ENCODE peak calls at places on chromosomes 4 and X, in four cellular contexts. B, S, D and V are unnamed samples. For H3K9me1, the result is how much of the 10 kb centered on the place peaks cover.

GRCh38 chrX:9189286-9189685 is 155.4 kb upstream of the FAM9B start:
- DNase-seq in B (no peak), S (no peak), D (no peak), V (no peak)

GRCh38 chr4:10031663-10032590 is 10.6 kb upstream of the SLC2A9 start:
- DNase-seq in B (no peak), S (no peak), D (no peak), V (no peak)

GRCh38 chrX:66602381-66602938 is 36.4 kb downstream of the EDA2R start:
- DNase-seq in B (no peak), S (no peak), D (no peak), V (no peak)

GRCh38 chr4:41319553-41319952 is 62.8 kb downstream of the UCHL1 start:
- DNase-seq in B (no peak), S (no peak), D (no peak), V (no peak)

GRCh38 chr4:83677656-83678055 is 141.7 kb downstream of the GPAT3 start:
- DNase-seq in B (no peak), S (no peak), D (no peak), V (no peak)

GRCh38 chrX:104370089-104370488 is 115.4 kb upstream of the ESX1 start:
- DNase-seq in B (no peak), S (no peak), D (peak), V (peak)

GRCh38 chr4:36208884-36209473 is 35.3 kb downstream of the ARAP2 start:
- DNase-seq in B (no peak), S (no peak), D (no peak), V (no peak)

GRCh38 chr4:155787113-155787710 is 28.4 kb downstream of the GUCY1B1 start:
- DNase-seq in B (peak), S (peak), D (no peak), V (no peak)

GRCh38 chrX:13659057-13659456 is 6.1 kb downstream of the TCEANC start:
- DNase-seq in B (peak), S (no peak), D (no peak), V (no peak)

GRCh38 chr4:7032591-7032990 is 10.6 kb upstream of the TADA2B start:
- DNase-seq in B (no peak), S (no peak), D (no peak), V (no peak)

GRCh38 chr4:108830509-108831244 is 67.8 kb upstream of the ETNPPL start:
- DNase-seq in B (peak), S (no peak), D (no peak), V (no peak)

GRCh38 chrX:7146703-7147430 is 645 bp upstream of the STS start:
- DNase-seq in B (no peak), S (no peak), D (peak), V (no peak)

GRCh38 chrX:154378059-154378798 is 866 bp upstream of the EMD start:
- DNase-seq in B (peak), S (peak), D (peak), V (no peak)

GRCh38 chr4:42271096-42271495 is 118.6 kb upstream of the BEND4 start:
- DNase-seq in B (no peak), S (no peak), D (no peak), V (no peak)

GRCh38 chr4:137819964-137820383 is 287.7 kb upstream of the PCDH18 start:
- DNase-seq in B (peak), S (peak), D (no peak), V (peak)

GRCh38 chr4:82268050-82268825 is 105.6 kb downstream of the HNRNPD start:
- DNase-seq in B (peak), S (peak), D (peak), V (peak)

GRCh38 chrX:13001097-13001496 is 26.2 kb downstream of the TMSB4X start:
- DNase-seq in B (no peak), S (no peak), D (no peak), V (no peak)

GRCh38 chrX:135973548-135974278 is at the start of gene MMGT1:
- DNase-seq in B (peak), S (peak), D (peak), V (peak)
- H3K27ac ChIP-seq in B (peak), S (peak), D (peak), V (peak)

DNA sequence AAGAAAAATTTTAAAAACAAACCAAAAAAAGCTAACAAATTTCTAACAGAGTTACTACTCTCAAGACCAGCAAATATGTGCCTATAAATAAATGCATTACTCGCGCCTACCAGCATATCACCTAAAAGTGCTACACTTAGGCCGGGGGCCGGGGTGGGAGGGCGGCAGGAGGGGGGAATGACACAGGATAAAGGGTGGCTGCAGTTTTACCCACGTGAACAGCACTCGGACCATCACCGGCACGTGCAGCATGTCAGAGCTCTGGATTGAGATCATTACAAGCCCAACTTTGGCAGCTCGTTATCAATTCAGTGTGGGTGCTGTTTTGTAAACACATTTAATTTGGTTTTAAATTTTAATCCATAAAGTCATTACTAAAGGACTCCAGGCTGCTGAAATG is 176.0 kb upstream of the NOCT start:
- DNase-seq in B (no peak), S (no peak), D (no peak), V (no peak)
- H3K9me1 ChIP-seq in B (under half), S (under half), D (under half), V (under half)

GRCh38 chr4:133149932-133150642 is 993 bp downstream of the PCDH10 start:
- DNase-seq in B (no peak), S (peak), D (no peak), V (no peak)

GRCh38 chr4:133151681-133152329 is 2.7 kb downstream of the PCDH10 start:
- DNase-seq in B (no peak), S (peak), D (no peak), V (no peak)

GRCh38 chr4:133151301-133151680 is 2.2 kb downstream of the PCDH10 start:
- DNase-seq in B (no peak), S (peak), D (no peak), V (no peak)

GRCh38 chr4:133149364-133149695 is 236 bp downstream of the PCDH10 start:
- DNase-seq in B (no peak), S (no peak), D (no peak), V (no peak)

GRCh38 chr4:133150643-133151300 is 1.7 kb downstream of the PCDH10 start:
- DNase-seq in B (no peak), S (peak), D (no peak), V (no peak)
- H3K27ac ChIP-seq in B (no peak), S (peak), D (no peak), V (no peak)

DNA sequence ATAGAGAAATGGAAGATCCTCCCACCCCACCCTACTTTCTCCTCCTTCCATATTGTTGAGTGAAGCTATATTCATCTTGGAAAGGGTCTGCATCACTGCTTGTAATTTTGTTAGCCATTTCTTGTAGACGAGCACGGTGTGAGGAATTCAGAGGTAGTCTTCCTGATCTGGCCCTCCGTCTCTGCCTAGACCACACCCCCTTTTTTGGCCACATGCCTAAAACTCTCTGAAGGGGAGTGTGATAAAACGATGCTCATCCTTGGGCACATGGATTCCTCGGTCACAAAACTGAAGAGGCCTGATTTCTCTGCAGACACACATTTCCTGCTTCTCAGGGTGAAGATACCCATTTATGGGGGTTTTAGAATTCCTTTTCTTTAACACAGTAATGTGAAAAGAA is 182.8 kb downstream of the LARP7 start:
- DNase-seq in B (no peak), S (no peak), D (no peak), V (no peak)
- H3K9me1 ChIP-seq in B (under half), S (under half), D (under half), V (under half)

DNA sequence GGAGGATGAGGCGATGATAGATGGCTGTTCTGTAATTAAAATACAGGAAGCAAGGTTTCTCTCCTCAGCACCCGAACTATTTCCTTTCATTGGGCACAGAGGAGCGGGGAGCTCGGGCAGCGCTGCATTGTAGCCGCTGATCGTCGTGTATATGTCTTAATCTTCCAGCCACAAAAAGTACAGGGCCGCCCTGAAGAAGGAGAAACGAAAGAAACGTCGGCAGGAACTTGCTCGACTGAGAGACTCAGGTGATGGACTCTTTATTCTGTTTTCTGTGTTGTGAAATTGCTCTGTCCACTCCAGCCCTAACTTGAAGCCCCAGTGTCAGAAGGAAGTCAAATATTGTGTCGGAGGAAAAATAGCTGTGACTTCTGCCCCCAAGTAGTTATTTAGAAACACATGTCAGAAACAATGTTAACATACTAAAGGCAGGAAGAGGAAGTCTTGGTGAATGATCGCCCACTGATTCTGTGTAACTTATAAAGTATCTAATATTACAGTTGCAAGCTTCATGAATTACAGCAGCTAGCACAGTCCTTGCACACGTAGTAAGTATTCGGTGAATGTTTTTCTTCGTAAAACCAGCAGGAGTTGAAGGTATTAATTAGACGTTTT is 589 bp downstream of the ZRSR2 start:
- DNase-seq in B (peak), S (peak), D (no peak), V (no peak)
- H3K27ac ChIP-seq in B (peak), S (no peak), D (peak), V (peak)

DNA sequence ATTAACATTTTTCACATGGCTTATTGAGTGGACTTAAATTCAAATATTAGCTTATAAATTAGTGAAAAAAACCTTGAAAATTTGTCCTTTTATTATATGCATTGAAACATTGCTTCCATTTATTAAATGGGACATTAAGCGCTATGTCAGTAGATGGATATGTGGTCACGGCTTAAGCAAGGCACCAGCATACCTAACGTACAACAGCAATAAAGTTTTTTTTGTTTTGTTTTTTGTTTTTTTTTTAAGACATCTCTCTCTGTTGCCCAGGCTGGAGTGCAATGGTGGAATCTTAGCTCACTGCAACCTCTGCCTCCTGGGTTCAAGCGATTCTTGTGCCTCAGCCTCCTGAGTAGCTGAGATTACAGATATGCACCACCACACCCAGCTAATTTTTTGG is 31.6 kb downstream of the PGM2 start:
- DNase-seq in B (no peak), S (no peak), D (no peak), V (no peak)
- H3K9me1 ChIP-seq in B (under half), S (under half), D (under half), V (under half)

GRCh38 chr4:113555868-113556267 is 205.7 kb downstream of the CAMK2D start:
- DNase-seq in B (no peak), S (no peak), D (no peak), V (no peak)
- H3K27ac ChIP-seq in B (no peak), S (no peak), D (no peak), V (no peak)

DNA sequence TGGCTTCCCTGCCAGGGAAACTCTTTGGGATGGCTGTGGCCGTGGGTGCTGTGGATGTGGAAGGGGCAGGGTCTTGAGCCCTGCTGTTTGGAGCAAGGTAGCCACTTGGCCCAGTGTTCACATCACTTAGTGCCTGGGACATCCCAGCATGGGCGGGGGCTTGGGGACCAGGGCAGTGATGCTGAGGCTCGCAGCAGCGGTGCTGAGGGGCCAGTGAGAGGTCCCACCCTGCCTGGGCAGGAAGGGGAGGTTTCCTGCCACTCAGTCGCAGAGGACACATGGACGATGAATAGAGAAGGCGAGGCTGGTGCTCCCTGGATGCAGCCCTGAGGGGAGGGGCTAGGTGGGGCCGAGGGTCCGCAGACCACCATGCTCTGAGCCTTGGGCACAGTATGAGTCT is 25.7 kb downstream of the DOK7 start:
- DNase-seq in B (no peak), S (no peak), D (no peak), V (no peak)
- H3K9me1 ChIP-seq in B (under half), S (under half), D (under half), V (under half)